ENCODE peak calls at places on chromosomes 3 and 15, in seven cellular contexts. U is AML-193, T is cerebellar nuclear complex, C is Kasumi-1, V is body of pancreas, L is H54, W is GM12892. O is an unnamed sample.

GRCh38 chr3:153443961-153444360 is 281.9 kb downstream of the RAP2B start:
- DNase-seq in L (no peak), C (peak), U (no peak), T (no peak), V (no peak), W (no peak), O (no peak)

GRCh38 chr15:74901612-74902063 is 5.0 kb downstream of the FAM219B start:
- DNase-seq in V (peak), L (peak), W (peak), T (no peak), U (peak), C (peak), O (peak)

GRCh38 chr3:108489776-108490175 is 20.6 kb downstream of the MYH15 start:
- DNase-seq in L (peak), T (no peak), C (peak), V (no peak), U (peak), W (no peak), O (peak)

GRCh38 chr3:87247086-87247781 is 20.1 kb downstream of the CHMP2B start:
- DNase-seq in U (no peak), C (no peak), W (no peak), T (no peak), V (no peak), L (no peak), O (no peak)

GRCh38 chr3:181017690-181018089 is 28.2 kb upstream of the DNAJC19 start:
- DNase-seq in C (peak), W (no peak), U (no peak), L (no peak), T (no peak), V (no peak), O (no peak)

GRCh38 chr15:74541494-74542191 is 623 bp downstream of the ARID3B start:
- DNase-seq in C (peak), W (peak), U (no peak), L (no peak), V (peak), T (no peak), O (peak)

GRCh38 chr15:68211656-68212320 is 6.7 kb upstream of the CALML4 start:
- DNase-seq in U (no peak), T (no peak), C (no peak), L (no peak), V (peak), W (no peak), O (no peak)

GRCh38 chr3:195537995-195538394 is 5.1 kb downstream of the PPP1R2 start:
- DNase-seq in L (no peak), C (no peak), W (no peak), V (no peak), T (no peak), U (no peak), O (no peak)

GRCh38 chr15:85582719-85583089 is 202.3 kb downstream of the AKAP13 start:
- DNase-seq in T (no peak), L (no peak), U (no peak), V (peak), C (peak), W (no peak), O (peak)

GRCh38 chr3:13479332-13479581 is 849 bp upstream of the HDAC11 start:
- DNase-seq in V (peak), U (peak), T (peak), C (peak), W (peak), L (no peak), O (peak)

GRCh38 chr3:149970716-149971402 is at the start of gene PFN2:
- DNase-seq in V (peak), T (no peak), W (peak), U (peak), C (no peak), L (peak), O (peak)

GRCh38 chr3:12158387-12159226 is at the start of gene TIMP4:
- DNase-seq in U (no peak), T (no peak), V (no peak), C (no peak), L (peak), W (no peak), O (peak)

GRCh38 chr15:77865106-77865630 is 212.3 kb downstream of the TBC1D2B start:
- DNase-seq in V (peak), W (no peak), L (no peak), U (no peak), T (no peak), C (no peak), O (no peak)

O was measured in testis.